ENCODE peak calls at places on chromosomes 4 and X, in nine cellular contexts. One of them, this sample, is unnamed.
A peak's percentile ranks its signal among the peaks of the same experiment; 100 is the strongest.

GRCh38 chr4:133147922-133148689 is 988 bp upstream of the PCDH10 start:
- DNase-seq in K562: no peak
- DNase-seq in HCT116: no peak
- DNase-seq in SK-N-SH: peak; percentile 46
- DNase-seq in spleen: peak; percentile 69
- DNase-seq in Panc1: no peak
- DNase-seq in breast epithelium: no peak
- DNase-seq in esophagus muscularis mucosa: no peak
- DNase-seq in sigmoid colon: peak; percentile 67
- DNase-seq in this sample: no peak

GRCh38 chrX:110120025-110120424 is 117.1 kb downstream of the TMEM164 start:
- DNase-seq in K562: no peak
- DNase-seq in HCT116: no peak
- DNase-seq in SK-N-SH: no peak
- DNase-seq in spleen: no peak
- DNase-seq in Panc1: no peak
- DNase-seq in breast epithelium: no peak
- DNase-seq in esophagus muscularis mucosa: no peak
- DNase-seq in sigmoid colon: no peak
- DNase-seq in this sample: no peak

GRCh38 chr4:145587088-145587487 is 32.1 kb upstream of the MMAA start:
- DNase-seq in K562: no peak
- DNase-seq in HCT116: no peak
- DNase-seq in SK-N-SH: no peak
- DNase-seq in spleen: no peak
- DNase-seq in Panc1: no peak
- DNase-seq in breast epithelium: no peak
- DNase-seq in esophagus muscularis mucosa: no peak
- DNase-seq in sigmoid colon: no peak
- DNase-seq in this sample: no peak

GRCh38 chr4:128468485-128468989 is 180.9 kb upstream of the PGRMC2 start:
- DNase-seq in K562: no peak
- DNase-seq in HCT116: no peak
- DNase-seq in SK-N-SH: peak; percentile 37
- DNase-seq in spleen: no peak
- DNase-seq in Panc1: no peak
- DNase-seq in breast epithelium: no peak
- DNase-seq in esophagus muscularis mucosa: no peak
- DNase-seq in sigmoid colon: peak; percentile 82
- DNase-seq in this sample: no peak

GRCh38 chr4:155656025-155656424 is 10.6 kb upstream of the GUCY1A1 start:
- DNase-seq in K562: no peak
- DNase-seq in HCT116: no peak
- DNase-seq in SK-N-SH: no peak
- DNase-seq in spleen: no peak
- DNase-seq in Panc1: no peak
- DNase-seq in breast epithelium: no peak
- DNase-seq in esophagus muscularis mucosa: no peak
- DNase-seq in sigmoid colon: no peak
- DNase-seq in this sample: no peak

GRCh38 chr4:152663203-152664066 is 16.4 kb downstream of the TMEM154 start:
- DNase-seq in K562: no peak
- DNase-seq in HCT116: no peak
- DNase-seq in SK-N-SH: no peak
- DNase-seq in spleen: no peak
- DNase-seq in Panc1: no peak
- DNase-seq in breast epithelium: no peak
- DNase-seq in esophagus muscularis mucosa: no peak
- DNase-seq in sigmoid colon: no peak
- DNase-seq in this sample: no peak

GRCh38 chr4:183214912-183215488 is 105.1 kb downstream of the CLDN22 start:
- DNase-seq in K562: no peak
- DNase-seq in HCT116: no peak
- DNase-seq in SK-N-SH: no peak
- DNase-seq in spleen: no peak
- DNase-seq in Panc1: no peak
- DNase-seq in breast epithelium: no peak
- DNase-seq in esophagus muscularis mucosa: no peak
- DNase-seq in sigmoid colon: no peak
- DNase-seq in this sample: no peak

GRCh38 chrX:15911729-15912550 is 57.3 kb upstream of the AP1S2 start:
- DNase-seq in K562: no peak
- DNase-seq in HCT116: no peak
- DNase-seq in SK-N-SH: no peak
- DNase-seq in spleen: no peak
- DNase-seq in Panc1: no peak
- DNase-seq in breast epithelium: no peak
- DNase-seq in esophagus muscularis mucosa: no peak
- DNase-seq in sigmoid colon: no peak
- DNase-seq in this sample: no peak

GRCh38 chr4:25949166-25949748 is 35.2 kb downstream of the SMIM20 start:
- DNase-seq in K562: no peak
- DNase-seq in HCT116: no peak
- DNase-seq in SK-N-SH: no peak
- DNase-seq in spleen: no peak
- DNase-seq in Panc1: no peak
- DNase-seq in breast epithelium: no peak
- DNase-seq in esophagus muscularis mucosa: no peak
- DNase-seq in sigmoid colon: no peak
- DNase-seq in this sample: no peak

GRCh38 chrX:49069038-49069437 is 4.8 kb downstream of the PRAF2 start:
- DNase-seq in K562: no peak
- DNase-seq in HCT116: no peak
- DNase-seq in SK-N-SH: no peak
- DNase-seq in spleen: no peak
- DNase-seq in Panc1: no peak
- DNase-seq in breast epithelium: no peak
- DNase-seq in esophagus muscularis mucosa: no peak
- DNase-seq in sigmoid colon: no peak
- DNase-seq in this sample: no peak

GRCh38 chrX:154761977-154762528 is 611 bp upstream of the DKC1 start:
- DNase-seq in K562: no peak
- DNase-seq in HCT116: no peak
- DNase-seq in SK-N-SH: peak; percentile 48
- DNase-seq in spleen: peak; percentile 63
- DNase-seq in Panc1: no peak
- DNase-seq in breast epithelium: no peak
- DNase-seq in esophagus muscularis mucosa: no peak
- DNase-seq in sigmoid colon: no peak
- DNase-seq in this sample: no peak

GRCh38 chr4:17284323-17285175 is 227.3 kb downstream of the QDPR start:
- DNase-seq in K562: no peak
- DNase-seq in HCT116: no peak
- DNase-seq in SK-N-SH: no peak
- DNase-seq in spleen: no peak
- DNase-seq in Panc1: no peak
- DNase-seq in breast epithelium: no peak
- DNase-seq in esophagus muscularis mucosa: peak; percentile 79
- DNase-seq in sigmoid colon: no peak
- DNase-seq in this sample: no peak

GRCh38 chr4:11471613-11472012 is 42.9 kb upstream of the HS3ST1 start:
- DNase-seq in K562: no peak
- DNase-seq in HCT116: no peak
- DNase-seq in SK-N-SH: no peak
- DNase-seq in spleen: peak; percentile 78
- DNase-seq in Panc1: no peak
- DNase-seq in breast epithelium: no peak
- DNase-seq in esophagus muscularis mucosa: no peak
- DNase-seq in sigmoid colon: peak; percentile 68
- DNase-seq in this sample: no peak

GRCh38 chrX:48522291-48522690 is 683 bp downstream of the EBP start:
- DNase-seq in K562: peak; percentile 40
- DNase-seq in HCT116: no peak
- DNase-seq in SK-N-SH: peak; percentile 36
- DNase-seq in spleen: no peak
- DNase-seq in Panc1: no peak
- DNase-seq in breast epithelium: no peak
- DNase-seq in esophagus muscularis mucosa: no peak
- DNase-seq in sigmoid colon: peak; percentile 15
- DNase-seq in this sample: no peak

GRCh38 chr4:168183717-168184571 is 91.6 kb downstream of the ANXA10 start:
- DNase-seq in K562: no peak
- DNase-seq in HCT116: peak; percentile 43
- DNase-seq in SK-N-SH: peak; percentile 49
- DNase-seq in spleen: no peak
- DNase-seq in Panc1: peak; percentile 24
- DNase-seq in breast epithelium: no peak
- DNase-seq in esophagus muscularis mucosa: no peak
- DNase-seq in sigmoid colon: no peak
- DNase-seq in this sample: no peak

GRCh38 chr4:53186714-53187358 is 179.0 kb downstream of the SCFD2 start:
- DNase-seq in K562: no peak
- DNase-seq in HCT116: no peak
- DNase-seq in SK-N-SH: no peak
- DNase-seq in spleen: no peak
- DNase-seq in Panc1: no peak
- DNase-seq in breast epithelium: no peak
- DNase-seq in esophagus muscularis mucosa: no peak
- DNase-seq in sigmoid colon: no peak
- DNase-seq in this sample: no peak

GRCh38 chr4:25144870-25145481 is 15.3 kb downstream of the SEPSECS start:
- DNase-seq in K562: peak; percentile 27
- DNase-seq in HCT116: peak; percentile 24
- DNase-seq in SK-N-SH: peak; percentile 43
- DNase-seq in spleen: no peak
- DNase-seq in Panc1: no peak
- DNase-seq in breast epithelium: no peak
- DNase-seq in esophagus muscularis mucosa: no peak
- DNase-seq in sigmoid colon: no peak
- DNase-seq in this sample: no peak

GRCh38 chrX:116284383-116284782 is 113.8 kb downstream of the AGTR2 start:
- DNase-seq in K562: no peak
- DNase-seq in HCT116: no peak
- DNase-seq in SK-N-SH: no peak
- DNase-seq in spleen: no peak
- DNase-seq in Panc1: no peak
- DNase-seq in breast epithelium: no peak
- DNase-seq in esophagus muscularis mucosa: no peak
- DNase-seq in sigmoid colon: no peak
- DNase-seq in this sample: no peak

GRCh38 chrX:24395775-24396174 is 35.3 kb downstream of the SUPT20HL1 start:
- DNase-seq in K562: peak; percentile 47
- DNase-seq in HCT116: peak; percentile 24
- DNase-seq in SK-N-SH: peak; percentile 54
- DNase-seq in spleen: no peak
- DNase-seq in Panc1: peak; percentile 28
- DNase-seq in breast epithelium: no peak
- DNase-seq in esophagus muscularis mucosa: no peak
- DNase-seq in sigmoid colon: no peak
- DNase-seq in this sample: no peak

GRCh38 chrX:72554448-72555140 is 18.0 kb downstream of the HDAC8 start:
- DNase-seq in K562: peak; percentile 10
- DNase-seq in HCT116: peak; percentile 56
- DNase-seq in SK-N-SH: no peak
- DNase-seq in spleen: no peak
- DNase-seq in Panc1: no peak
- DNase-seq in breast epithelium: no peak
- DNase-seq in esophagus muscularis mucosa: no peak
- DNase-seq in sigmoid colon: no peak
- DNase-seq in this sample: no peak

GRCh38 chr4:37383579-37384229 is 139.2 kb downstream of the NWD2 start:
- DNase-seq in K562: peak; percentile 41
- DNase-seq in HCT116: peak; percentile 36
- DNase-seq in SK-N-SH: peak; percentile 9
- DNase-seq in spleen: no peak
- DNase-seq in Panc1: peak; percentile 32
- DNase-seq in breast epithelium: no peak
- DNase-seq in esophagus muscularis mucosa: no peak
- DNase-seq in sigmoid colon: no peak
- DNase-seq in this sample: no peak

GRCh38 chrX:114472788-114473187 is 111.1 kb upstream of the HTR2C start:
- DNase-seq in K562: no peak
- DNase-seq in HCT116: no peak
- DNase-seq in SK-N-SH: no peak
- DNase-seq in spleen: no peak
- DNase-seq in Panc1: no peak
- DNase-seq in breast epithelium: no peak
- DNase-seq in esophagus muscularis mucosa: no peak
- DNase-seq in sigmoid colon: no peak
- DNase-seq in this sample: no peak
- H3K27ac ChIP-seq in K562: no peak overlapping the region
- H3K27ac ChIP-seq in HCT116: no peak overlapping the region
- H3K27ac ChIP-seq in SK-N-SH: no peak overlapping the region
- H3K27ac ChIP-seq in spleen: no peak overlapping the region
- H3K27ac ChIP-seq in Panc1: no peak overlapping the region
- H3K27ac ChIP-seq in breast epithelium: no peak overlapping the region
- H3K27ac ChIP-seq in esophagus muscularis mucosa: no peak overlapping the region
- H3K27ac ChIP-seq in sigmoid colon: no peak overlapping the region
- H3K27ac ChIP-seq in this sample: no peak overlapping the region

DNA sequence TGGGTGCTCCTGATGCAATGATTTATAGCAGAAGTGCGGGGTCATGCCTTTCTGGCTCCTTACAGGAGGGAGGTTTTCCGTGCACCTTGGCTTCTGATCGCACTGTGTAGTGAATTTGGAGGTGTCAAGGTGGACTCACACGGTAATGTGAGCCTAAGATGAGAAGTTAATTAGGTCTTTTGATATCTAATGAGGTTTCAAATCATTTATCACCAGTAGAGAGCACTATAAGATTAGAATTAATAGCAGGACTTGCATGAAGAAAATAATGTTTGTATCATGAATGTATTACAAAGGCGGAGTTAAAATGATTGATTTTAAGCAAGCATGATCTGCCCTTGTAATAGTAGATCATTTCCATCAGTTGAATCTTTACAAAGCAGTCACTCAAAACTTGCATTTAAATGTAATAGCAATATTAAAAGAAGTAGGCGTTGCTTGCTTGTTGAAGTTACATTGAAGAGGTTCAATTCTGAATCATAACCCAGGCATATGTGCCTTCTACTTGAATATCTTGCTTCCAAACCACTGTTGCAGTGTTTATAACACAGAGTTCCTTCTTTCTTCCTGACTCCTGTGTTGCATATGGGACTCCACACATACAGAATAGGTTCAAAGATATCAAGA is 152.1 kb downstream of the FMR1NB start:
- DNase-seq in K562: no peak
- DNase-seq in HCT116: no peak
- DNase-seq in SK-N-SH: no peak
- DNase-seq in spleen: no peak
- DNase-seq in Panc1: no peak
- DNase-seq in breast epithelium: no peak
- DNase-seq in esophagus muscularis mucosa: no peak
- DNase-seq in sigmoid colon: no peak
- DNase-seq in this sample: no peak
- TF ChIP-seq CTCF in K562: no peak
- TF ChIP-seq CTCF in HCT116: no peak
- TF ChIP-seq CTCF in SK-N-SH: peak; percentile 12
- TF ChIP-seq CTCF in spleen: peak; percentile 12
- TF ChIP-seq CTCF in Panc1: peak; percentile 18
- TF ChIP-seq CTCF in breast epithelium: no peak
- TF ChIP-seq CTCF in esophagus muscularis mucosa: no peak
- TF ChIP-seq CTCF in sigmoid colon: no peak
- TF ChIP-seq CTCF in this sample: no peak

GRCh38 chr4:185840201-185840600 is 28.2 kb upstream of the SORBS2 start:
- DNase-seq in K562: no peak
- DNase-seq in HCT116: no peak
- DNase-seq in SK-N-SH: no peak
- DNase-seq in spleen: no peak
- DNase-seq in Panc1: no peak
- DNase-seq in breast epithelium: no peak
- DNase-seq in esophagus muscularis mucosa: no peak
- DNase-seq in sigmoid colon: no peak
- DNase-seq in this sample: no peak
- TF ChIP-seq POLR2AphosphoS5 in K562: no peak
- TF ChIP-seq POLR2AphosphoS5 in HCT116: no peak
- TF ChIP-seq POLR2AphosphoS5 in SK-N-SH: no peak
- TF ChIP-seq POLR2AphosphoS5 in spleen: no peak
- TF ChIP-seq POLR2AphosphoS5 in Panc1: no peak
- TF ChIP-seq POLR2AphosphoS5 in breast epithelium: no peak
- TF ChIP-seq POLR2AphosphoS5 in esophagus muscularis mucosa: no peak
- TF ChIP-seq POLR2AphosphoS5 in sigmoid colon: no peak
- TF ChIP-seq POLR2AphosphoS5 in this sample: no peak

GRCh38 chrX:100819534-100819836 is 706 bp upstream of the CSTF2 start:
- DNase-seq in K562: no peak
- DNase-seq in HCT116: no peak
- DNase-seq in SK-N-SH: no peak
- DNase-seq in spleen: peak; percentile 78
- DNase-seq in Panc1: no peak
- DNase-seq in breast epithelium: no peak
- DNase-seq in esophagus muscularis mucosa: no peak
- DNase-seq in sigmoid colon: no peak
- DNase-seq in this sample: no peak
- H3K27ac ChIP-seq in K562: peak overlapping the region; percentile 66
- H3K27ac ChIP-seq in HCT116: peak overlapping the region; percentile 47
- H3K27ac ChIP-seq in SK-N-SH: peak overlapping the region; percentile 62
- H3K27ac ChIP-seq in spleen: peak overlapping the region; percentile 50
- H3K27ac ChIP-seq in Panc1: peak overlapping the region; percentile 90
- H3K27ac ChIP-seq in breast epithelium: peak overlapping the region; percentile 48
- H3K27ac ChIP-seq in esophagus muscularis mucosa: peak overlapping the region; percentile 62
- H3K27ac ChIP-seq in sigmoid colon: peak overlapping the region; percentile 63
- H3K27ac ChIP-seq in this sample: no peak overlapping the region